ENCODE peak calls at places on chromosome 2, in eight cellular contexts. Z, R, L, S, E, I, C and K are unnamed samples.

GRCh38 chr2:159921752-159922404 is 123.9 kb upstream of the CD302 start:
- DNase-seq in Z (no peak), L (peak), E (peak), C (peak), I (peak), S (no peak), R (no peak), K (peak)

GRCh38 chr2:206740800-206741199 is 22.6 kb upstream of the DYTN start:
- DNase-seq in R (no peak), I (no peak), C (no peak), E (no peak), Z (no peak), L (no peak), S (no peak), K (no peak)

GRCh38 chr2:8578335-8579244 is 103.3 kb upstream of the ID2 start:
- DNase-seq in L (no peak), S (no peak), Z (no peak), E (no peak), I (no peak), R (no peak), C (no peak), K (peak)

GRCh38 chr2:94759211-94759610 is 112.0 kb upstream of the TEKT4 start:
- DNase-seq in C (no peak), Z (no peak), I (no peak), S (no peak), R (no peak), L (no peak), E (no peak), K (no peak)

GRCh38 chr2:192579965-192580700 is 385.4 kb upstream of the TMEFF2 start:
- DNase-seq in E (no peak), S (no peak), I (no peak), Z (no peak), R (no peak), L (no peak), C (no peak), K (no peak)

GRCh38 chr2:55489467-55490062 is 30.0 kb upstream of the CFAP36 start:
- DNase-seq in S (no peak), R (no peak), Z (no peak), I (no peak), E (no peak), L (no peak), C (no peak), K (no peak)

GRCh38 chr2:212337036-212337435 is 201.6 kb downstream of the ERBB4 start:
- DNase-seq in C (no peak), L (no peak), R (no peak), E (no peak), Z (no peak), S (no peak), I (no peak), K (no peak)

GRCh38 chr2:226440119-226440917 is 359.3 kb downstream of the IRS1 start:
- DNase-seq in L (no peak), I (peak), C (no peak), S (no peak), R (no peak), E (no peak), Z (no peak), K (no peak)

GRCh38 chr2:211367711-211368110 is 811.3 kb downstream of the CPS1 start:
- DNase-seq in Z (peak), R (no peak), E (no peak), I (no peak), C (no peak), L (no peak), S (no peak), K (no peak)

GRCh38 chr2:106332054-106332453 is 136.2 kb downstream of the RGPD3 start:
- DNase-seq in R (no peak), S (no peak), E (no peak), L (no peak), I (no peak), Z (no peak), C (no peak), K (no peak)

GRCh38 chr2:42810971-42811865 is 18.8 kb upstream of the HAAO start:
- DNase-seq in R (no peak), E (peak), Z (no peak), I (peak), L (peak), S (no peak), C (peak), K (peak)

GRCh38 chr2:109256921-109257320 is 127.9 kb downstream of the SH3RF3 start:
- DNase-seq in L (no peak), R (no peak), C (no peak), S (no peak), I (peak), E (peak), Z (no peak), K (no peak)

GRCh38 chr2:121285077-121285449 is at the start of gene TFCP2L1:
- DNase-seq in I (no peak), C (no peak), L (no peak), E (no peak), Z (no peak), R (no peak), S (no peak), K (peak)

GRCh38 chr2:147996828-147997227 is 23.7 kb downstream of the ORC4 start:
- DNase-seq in E (no peak), I (no peak), L (no peak), R (no peak), Z (no peak), C (no peak), S (no peak), K (no peak)

GRCh38 chr2:171957061-171957460 is 34.8 kb downstream of the HAT1 start:
- DNase-seq in C (no peak), E (no peak), Z (no peak), S (no peak), R (no peak), L (no peak), I (peak), K (no peak)

GRCh38 chr2:231900486-231900942 is 25.7 kb downstream of the NPPC start:
- DNase-seq in E (peak), I (peak), C (peak), Z (no peak), S (peak), R (peak), L (peak), K (peak)

GRCh38 chr2:216555274-216555673 is 56.6 kb downstream of the RPL37A start:
- DNase-seq in L (peak), Z (no peak), C (peak), R (no peak), S (peak), E (peak), I (peak), K (no peak)

GRCh38 chr2:132645943-132646804 is 23.8 kb downstream of the LYPD1 start:
- DNase-seq in R (no peak), I (no peak), Z (no peak), S (no peak), C (no peak), L (no peak), E (no peak), K (peak)

GRCh38 chr2:157150747-157151146 is 106.8 kb upstream of the GALNT5 start:
- DNase-seq in S (no peak), C (no peak), I (peak), L (no peak), Z (no peak), R (no peak), E (no peak), K (no peak)

GRCh38 chr2:215856080-215856479 is 157.3 kb downstream of the MREG start:
- DNase-seq in R (no peak), L (no peak), S (no peak), C (no peak), E (no peak), I (no peak), Z (no peak), K (no peak)

GRCh38 chr2:55157474-55157884 is 74.6 kb downstream of the CLHC1 start:
- DNase-seq in I (peak), Z (no peak), E (peak), S (no peak), L (no peak), C (no peak), R (no peak), K (no peak)

GRCh38 chr2:102932521-102932920 is 170.7 kb downstream of the TMEM182 start:
- DNase-seq in Z (no peak), E (no peak), I (no peak), L (no peak), R (no peak), C (no peak), S (no peak), K (no peak)

GRCh38 chr2:67565761-67566160 is 168.6 kb downstream of the ETAA1 start:
- DNase-seq in C (peak), R (no peak), S (no peak), Z (no peak), L (no peak), I (peak), E (no peak), K (no peak)

GRCh38 chr2:98269274-98269673 is 77.0 kb upstream of the CNGA3 start:
- DNase-seq in L (no peak), I (peak), R (peak), Z (no peak), E (no peak), S (no peak), C (peak), K (no peak)

GRCh38 chr2:231411871-231412615 is 16.5 kb downstream of the B3GNT7 start:
- DNase-seq in R (peak), E (peak), S (peak), C (peak), I (peak), L (peak), Z (peak), K (peak)

GRCh38 chr2:165070089-165070488 is 114.8 kb upstream of the SLC38A11 start:
- DNase-seq in S (no peak), I (no peak), C (no peak), R (no peak), E (no peak), L (no peak), Z (no peak), K (no peak)

GRCh38 chr2:47226124-47227040 is 71.3 kb upstream of the STPG4 start:
- DNase-seq in I (no peak), S (no peak), R (no peak), C (no peak), L (no peak), Z (no peak), E (no peak), K (peak)